ENCODE peak calls at places on chromosome 10, in five cellular contexts. One of them, this sample, is unnamed.
A peak's percentile ranks its signal among the peaks of the same experiment; 100 is the strongest.

GRCh38 chr10:16816830-16817124 is 447 bp downstream of the RSU1 start:
- DNase-seq in HFFc6: peak; percentile 16
- DNase-seq in dorsolateral prefrontal cortex: peak; percentile 34
- DNase-seq in T-helper 1 cell: no peak
- DNase-seq in foreskin fibroblast: no peak
- DNase-seq in this sample: peak; percentile 25

GRCh38 chr10:84659027-84659426 is 330.6 kb downstream of the CCSER2 start:
- DNase-seq in foreskin fibroblast: no peak
- DNase-seq in dorsolateral prefrontal cortex: no peak
- DNase-seq in HFFc6: no peak
- DNase-seq in T-helper 1 cell: no peak
- DNase-seq in this sample: no peak

GRCh38 chr10:132516771-132517725 is 20.5 kb upstream of the INPP5A start:
- DNase-seq in dorsolateral prefrontal cortex: peak; percentile 56
- DNase-seq in foreskin fibroblast: peak; percentile 99
- DNase-seq in T-helper 1 cell: no peak
- DNase-seq in HFFc6: peak; percentile 98
- DNase-seq in this sample: peak; percentile 86

GRCh38 chr10:22682237-22683192 is 31.9 kb downstream of the PIP4K2A start:
- DNase-seq in foreskin fibroblast: peak; percentile 41
- DNase-seq in HFFc6: peak; percentile 36
- DNase-seq in T-helper 1 cell: peak; percentile 42
- DNase-seq in dorsolateral prefrontal cortex: no peak
- DNase-seq in this sample: no peak

GRCh38 chr10:66283064-66283463 is 642.8 kb upstream of the LRRTM3 start:
- DNase-seq in HFFc6: no peak
- DNase-seq in dorsolateral prefrontal cortex: no peak
- DNase-seq in foreskin fibroblast: no peak
- DNase-seq in T-helper 1 cell: no peak
- DNase-seq in this sample: no peak

GRCh38 chr10:123262456-123262855 is 108.3 kb downstream of the BUB3 start:
- DNase-seq in T-helper 1 cell: no peak
- DNase-seq in HFFc6: no peak
- DNase-seq in dorsolateral prefrontal cortex: no peak
- DNase-seq in foreskin fibroblast: no peak
- DNase-seq in this sample: no peak

GRCh38 chr10:46216836-46217748 is 69.7 kb upstream of the ANTXRL start:
- DNase-seq in foreskin fibroblast: no peak
- DNase-seq in T-helper 1 cell: no peak
- DNase-seq in HFFc6: no peak
- DNase-seq in dorsolateral prefrontal cortex: no peak
- DNase-seq in this sample: no peak

GRCh38 chr10:75857896-75858295 is 426.5 kb downstream of the LRMDA start:
- DNase-seq in HFFc6: no peak
- DNase-seq in foreskin fibroblast: no peak
- DNase-seq in T-helper 1 cell: no peak
- DNase-seq in dorsolateral prefrontal cortex: no peak
- DNase-seq in this sample: no peak

GRCh38 chr10:124384142-124384541 is 34.6 kb downstream of the OAT start:
- DNase-seq in dorsolateral prefrontal cortex: no peak
- DNase-seq in foreskin fibroblast: no peak
- DNase-seq in HFFc6: no peak
- DNase-seq in T-helper 1 cell: no peak
- DNase-seq in this sample: no peak

GRCh38 chr10:80454526-80455460 is 683 bp downstream of the TSPAN14 start:
- DNase-seq in foreskin fibroblast: peak; percentile 57
- DNase-seq in HFFc6: no peak
- DNase-seq in T-helper 1 cell: no peak
- DNase-seq in dorsolateral prefrontal cortex: no peak
- DNase-seq in this sample: peak; percentile 40

GRCh38 chr10:49298990-49299815 is at the start of gene C10orf71:
- DNase-seq in HFFc6: no peak
- DNase-seq in T-helper 1 cell: no peak
- DNase-seq in dorsolateral prefrontal cortex: no peak
- DNase-seq in foreskin fibroblast: no peak
- DNase-seq in this sample: no peak

GRCh38 chr10:78950656-78951587 is 117.8 kb upstream of the ZMIZ1 start:
- DNase-seq in HFFc6: no peak
- DNase-seq in foreskin fibroblast: no peak
- DNase-seq in dorsolateral prefrontal cortex: no peak
- DNase-seq in T-helper 1 cell: no peak
- DNase-seq in this sample: no peak

GRCh38 chr10:95308389-95309302 is 17.8 kb upstream of the PDLIM1 start:
- DNase-seq in foreskin fibroblast: peak; percentile 96
- DNase-seq in HFFc6: peak; percentile 98
- DNase-seq in T-helper 1 cell: no peak
- DNase-seq in dorsolateral prefrontal cortex: no peak
- DNase-seq in this sample: peak; percentile 90

This sample was measured in mucosa of gallbladder.